ENCODE peak calls at places on chromosomes 4 and X, in five cellular contexts. I is T-helper 2 cell; U is cardiac muscle cell; P is HT1080; L is stimulated activated CD4-positive, alpha-beta T cell treated with anti-CD3 and anti-CD28 coated beads, TNF-alpha, amount 100 ng/mL, for 48 hours. O is an unnamed sample.
A peak's percentile ranks its signal among the peaks of the same experiment; 100 is the strongest.

GRCh38 chr4:8440491-8441311 is at the start of the genes ACOX3 and TRMT44:
- DNase-seq in I (peak; percentile 95), U (peak; percentile 96), P (peak; percentile 90), L (peak; percentile 85), O (peak; percentile 96)

GRCh38 chr4:41203169-41203568 is 11.2 kb downstream of the APBB2 start:
- DNase-seq in I (no peak), U (peak; percentile 25), P (no peak), L (no peak), O (no peak)

GRCh38 chr4:40552536-40552935 is 77.1 kb downstream of the RBM47 start:
- DNase-seq in I (no peak), U (peak; percentile 33), P (peak; percentile 27), L (no peak), O (peak; percentile 43)

GRCh38 chrX:38561126-38561868 is at the start of gene TSPAN7:
- DNase-seq in I (peak; percentile 60), U (peak; percentile 78), P (peak; percentile 45), L (peak; percentile 60), O (peak; percentile 81)

GRCh38 chrX:15714529-15714928 is 23.5 kb upstream of the CA5B start:
- DNase-seq in I (no peak), U (peak; percentile 3), P (peak; percentile 0), L (no peak), O (peak; percentile 5)

GRCh38 chrX:153525451-153525850 is 8.0 kb downstream of the ATP2B3 start:
- DNase-seq in I (no peak), U (no peak), P (no peak), L (no peak), O (no peak)

GRCh38 chr4:83083925-83084475 is 30.5 kb downstream of the PLAC8 start:
- DNase-seq in I (peak; percentile 7), U (peak; percentile 22), P (no peak), L (no peak), O (no peak)

GRCh38 chr4:184397516-184398163 is 76.7 kb downstream of the IRF2 start:
- DNase-seq in I (no peak), U (peak; percentile 32), P (no peak), L (no peak), O (no peak)

GRCh38 chrX:21961142-21961541 is 20.6 kb downstream of the SMS start:
- DNase-seq in I (no peak), U (no peak), P (no peak), L (no peak), O (no peak)

GRCh38 chr4:173417833-173418232 is 18.9 kb upstream of the SCRG1 start:
- DNase-seq in I (no peak), U (no peak), P (no peak), L (no peak), O (no peak)

GRCh38 chrX:24391362-24391761 is 30.9 kb downstream of the SUPT20HL1 start:
- DNase-seq in I (no peak), U (no peak), P (no peak), L (no peak), O (no peak)

GRCh38 chrX:17020371-17020770 is 73.9 kb downstream of the REPS2 start:
- DNase-seq in I (no peak), U (no peak), P (no peak), L (no peak), O (no peak)

GRCh38 chrX:118207831-118208453 is 91.3 kb upstream of the KLHL13 start:
- DNase-seq in I (no peak), U (no peak), P (no peak), L (no peak), O (no peak)

GRCh38 chrX:13598877-13599276 is 29.5 kb downstream of the EGFL6 start:
- DNase-seq in I (no peak), U (peak; percentile 6), P (no peak), L (no peak), O (peak; percentile 4)

GRCh38 chrX:120144178-120144844 is 14.1 kb upstream of the RHOXF2 start:
- DNase-seq in I (no peak), U (peak; percentile 41), P (no peak), L (no peak), O (no peak)

GRCh38 chr4:3196670-3197359 is 52.1 kb upstream of the MSANTD1 start:
- DNase-seq in I (no peak), U (no peak), P (no peak), L (no peak), O (no peak)

GRCh38 chrX:48801281-48802088 is at the start of gene HDAC6:
- DNase-seq in I (peak; percentile 90), U (peak; percentile 99), P (peak; percentile 99), L (peak; percentile 85), O (peak; percentile 98)

GRCh38 chr4:156764145-156764544 is 207.5 kb downstream of the PDGFC start:
- DNase-seq in I (no peak), U (peak; percentile 51), P (no peak), L (no peak), O (no peak)

GRCh38 chr4:128107766-128108165 is 46.7 kb downstream of the LARP1B start:
- DNase-seq in I (no peak), U (no peak), P (no peak), L (no peak), O (no peak)

GRCh38 chrX:22800360-22800759 is 199.4 kb upstream of the DDX53 start:
- DNase-seq in I (no peak), U (peak; percentile 92), P (peak; percentile 84), L (no peak), O (peak; percentile 79)

GRCh38 chr4:160523236-160523635 is 1420.4 kb downstream of the RAPGEF2 start:
- DNase-seq in I (no peak), U (no peak), P (no peak), L (no peak), O (no peak)

GRCh38 chrX:65667503-65668355 is at the start of gene MSN:
- DNase-seq in I (peak; percentile 60), U (peak; percentile 66), P (peak; percentile 68), L (peak; percentile 72), O (peak; percentile 81)

GRCh38 chr4:7043521-7044414 is 596 bp downstream of the TADA2B start:
- DNase-seq in I (peak; percentile 32), U (peak; percentile 50), P (no peak), L (peak; percentile 38), O (peak; percentile 65)

GRCh38 chr4:151811403-151811802 is 50.6 kb upstream of the GATB start:
- DNase-seq in I (no peak), U (no peak), P (no peak), L (no peak), O (no peak)

GRCh38 chrX:128007882-128008281 is 44.3 kb downstream of the ACTRT1 start:
- DNase-seq in I (no peak), U (no peak), P (no peak), L (no peak), O (no peak)

GRCh38 chr4:118356731-118357130 is 3.9 kb upstream of the PRSS12 start:
- DNase-seq in I (no peak), U (no peak), P (no peak), L (no peak), O (no peak)

GRCh38 chr4:73707918-73708577 is 32.3 kb upstream of the CXCL8 start:
- DNase-seq in I (no peak), U (peak; percentile 93), P (peak; percentile 88), L (no peak), O (peak; percentile 86)

GRCh38 chr4:11724731-11725130 is 296.0 kb upstream of the HS3ST1 start:
- DNase-seq in I (no peak), U (peak; percentile 28), P (peak; percentile 70), L (no peak), O (no peak)

GRCh38 chrX:9676311-9676710 is 89.3 kb downstream of the GPR143 start:
- DNase-seq in I (no peak), U (peak; percentile 27), P (no peak), L (no peak), O (no peak)

GRCh38 chrX:105375816-105376215 is 155.3 kb upstream of the TEX13A start:
- DNase-seq in I (no peak), U (peak; percentile 77), P (no peak), L (no peak), O (no peak)

GRCh38 chr4:179941911-179942310 is 2301.3 kb upstream of the TENM3 start:
- DNase-seq in I (no peak), U (no peak), P (peak; percentile 32), L (no peak), O (no peak)

GRCh38 chrX:16914058-16914457 is 32.4 kb upstream of the REPS2 start:
- DNase-seq in I (no peak), U (peak; percentile 31), P (no peak), L (no peak), O (no peak)

GRCh38 chrX:13091111-13091765 is 46.8 kb upstream of the FAM9C start:
- DNase-seq in I (no peak), U (peak; percentile 71), P (no peak), L (no peak), O (no peak)

GRCh38 chr4:155288999-155289398 is 80.6 kb downstream of the NPY2R start:
- DNase-seq in I (no peak), U (no peak), P (no peak), L (no peak), O (no peak)

GRCh38 chr4:107258359-107258758 is 222.2 kb upstream of the DKK2 start:
- DNase-seq in I (no peak), U (peak; percentile 71), P (peak; percentile 95), L (no peak), O (peak; percentile 68)

GRCh38 chr4:26004290-26004689 is 90.3 kb downstream of the SMIM20 start:
- DNase-seq in I (no peak), U (no peak), P (no peak), L (no peak), O (no peak)

GRCh38 chrX:44903107-44903506 is 30.1 kb downstream of the KDM6A start:
- DNase-seq in I (no peak), U (peak; percentile 48), P (peak; percentile 73), L (no peak), O (peak; percentile 41)

GRCh38 chrX:134396174-134396573 is 63.8 kb upstream of the HPRT1 start:
- DNase-seq in I (no peak), U (peak; percentile 10), P (no peak), L (no peak), O (no peak)

GRCh38 chrX:134734343-134735001 is 76.2 kb upstream of the PLAC1 start:
- DNase-seq in I (no peak), U (peak; percentile 73), P (peak; percentile 17), L (no peak), O (peak; percentile 42)

O was measured in Daoy.